ENCODE peak calls at places on chromosomes 3 and 15, in eight cellular contexts. L is Kasumi-1; E is PC-3; J is fibroblast of mammary gland; Q is uterus; F is activated CD8-positive, alpha-beta memory T cell treated with anti-CD3 and anti-CD28 coated beads for 48 hours; Y is upper lobe of right lung; Z is hippocampal formation. I is an unnamed sample.

GRCh38 chr3:4271834-4272233 is 31.3 kb upstream of the SETMAR start:
- DNase-seq in L (peak), E (peak), J (peak), Q (no peak), F (no peak), Y (no peak), Z (no peak), I (peak)

GRCh38 chr3:132284756-132285619 is 32.2 kb upstream of the ACP3 start:
- DNase-seq in L (no peak), E (no peak), J (no peak), Q (no peak), F (no peak), Y (peak), Z (no peak), I (no peak)

GRCh38 chr3:29557186-29557585 is 276.3 kb downstream of the RBMS3 start:
- DNase-seq in L (no peak), E (no peak), J (no peak), Q (no peak), F (no peak), Y (no peak), Z (no peak), I (no peak)

GRCh38 chr3:139934557-139935070 is 371 bp upstream of the CLSTN2 start:
- DNase-seq in L (no peak), E (no peak), J (no peak), Q (peak), F (no peak), Y (peak), Z (peak), I (peak)

GRCh38 chr15:68423359-68424028 is 8.5 kb downstream of the ITGA11 start:
- DNase-seq in L (no peak), E (no peak), J (no peak), Q (peak), F (no peak), Y (no peak), Z (no peak), I (no peak)

GRCh38 chr15:101613130-101614000 is 38.8 kb downstream of the TM2D3 start:
- DNase-seq in L (no peak), E (peak), J (peak), Q (peak), F (no peak), Y (no peak), Z (peak), I (peak)

GRCh38 chr3:4712109-4712508 is 219.0 kb downstream of the ITPR1 start:
- DNase-seq in L (no peak), E (peak), J (peak), Q (peak), F (no peak), Y (no peak), Z (no peak), I (no peak)

GRCh38 chr3:112000971-112001370 is 2.2 kb downstream of the TAGLN3 start:
- DNase-seq in L (no peak), E (no peak), J (no peak), Q (no peak), F (no peak), Y (no peak), Z (no peak), I (no peak)

GRCh38 chr3:78258798-78259197 is 1218.9 kb downstream of the ROBO2 start:
- DNase-seq in L (no peak), E (peak), J (peak), Q (no peak), F (no peak), Y (no peak), Z (no peak), I (no peak)

GRCh38 chr15:64774556-64775523 is 549 bp downstream of the RBPMS2 start:
- DNase-seq in L (no peak), E (no peak), J (no peak), Q (peak), F (no peak), Y (no peak), Z (no peak), I (no peak)

GRCh38 chr3:188931531-188931930 is 240.2 kb upstream of the TPRG1 start:
- DNase-seq in L (no peak), E (no peak), J (no peak), Q (no peak), F (no peak), Y (no peak), Z (no peak), I (no peak)